ENCODE peak calls at places on chromosomes 2 and 18, in ten cellular contexts. J, K, G, P, R, B, S, X, O and A are unnamed samples.
A peak's percentile ranks its signal among the peaks of the same experiment; 100 is the strongest.

GRCh38 chr2:202237787-202238233 is 587 bp downstream of the SUMO1 start:
- DNase-seq in J (peak; percentile 70), K (peak; percentile 36), G (peak; percentile 13), P (peak; percentile 66), R (no peak), B (no peak), S (no peak), X (peak; percentile 61), O (no peak), A (no peak)

GRCh38 chr2:221444106-221444505 is 128.0 kb downstream of the EPHA4 start:
- DNase-seq in J (peak; percentile 92), K (no peak), G (no peak), P (no peak), R (no peak), B (no peak), S (no peak), X (no peak), O (peak; percentile 12), A (no peak)

GRCh38 chr2:85794491-85795121 is 40.8 kb downstream of the ATOH8 start:
- DNase-seq in J (no peak), K (no peak), G (no peak), P (no peak), R (no peak), B (no peak), S (peak; percentile 57), X (peak; percentile 67), O (no peak), A (no peak)

GRCh38 chr2:168119519-168120141 is 127.8 kb downstream of the STK39 start:
- DNase-seq in J (peak; percentile 68), K (peak; percentile 24), G (peak; percentile 49), P (peak; percentile 90), R (no peak), B (peak; percentile 41), S (no peak), X (no peak), O (peak; percentile 41), A (no peak)

GRCh38 chr2:42537493-42537892 is 30.9 kb upstream of the MTA3 start:
- DNase-seq in J (no peak), K (no peak), G (no peak), P (no peak), R (no peak), B (no peak), S (no peak), X (no peak), O (no peak), A (no peak)

GRCh38 chr2:136034629-136035028 is 49.2 kb upstream of the DARS1 start:
- DNase-seq in J (no peak), K (no peak), G (no peak), P (no peak), R (no peak), B (no peak), S (no peak), X (no peak), O (no peak), A (no peak)

GRCh38 chr2:8628870-8629209 is 53.0 kb upstream of the ID2 start:
- DNase-seq in J (no peak), K (no peak), G (no peak), P (no peak), R (no peak), B (no peak), S (no peak), X (no peak), O (peak; percentile 49), A (no peak)

GRCh38 chr18:50203801-50204604 is 9.1 kb upstream of the MYO5B start:
- DNase-seq in J (peak; percentile 24), K (peak; percentile 37), G (peak; percentile 55), P (peak; percentile 91), R (peak; percentile 81), B (no peak), S (no peak), X (peak; percentile 68), O (peak; percentile 49), A (no peak)

GRCh38 chr2:191383486-191383885 is 138.3 kb downstream of the MYO1B start:
- DNase-seq in J (no peak), K (no peak), G (no peak), P (no peak), R (no peak), B (no peak), S (no peak), X (no peak), O (no peak), A (no peak)
- TF ChIP-seq POLR2AphosphoS5 in J (no peak), K (no peak), G (no peak), P (no peak), R (no peak), B (no peak), S (no peak), X (no peak), O (no peak), A (no peak)

DNA sequence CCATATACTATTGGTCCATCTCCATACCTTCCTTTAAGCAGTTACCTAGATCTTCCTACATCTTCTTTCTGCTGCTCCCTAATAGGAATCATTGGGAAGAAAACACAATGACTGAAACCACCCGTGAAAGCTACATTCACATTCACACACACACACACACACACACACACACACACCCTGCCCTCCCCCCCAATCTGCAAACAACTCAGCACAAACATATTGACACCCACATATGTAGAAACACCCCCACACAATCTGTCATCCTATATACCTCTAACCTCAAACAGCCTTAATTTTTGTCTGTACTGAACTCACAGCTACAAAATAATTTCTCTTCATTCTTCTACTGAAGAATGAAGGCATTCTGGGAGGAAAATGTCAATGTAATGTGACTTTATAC is 63.8 kb downstream of the KLF7 start:
- DNase-seq in J (no peak), K (no peak), G (no peak), P (no peak), R (no peak), B (no peak), S (no peak), X (no peak), O (no peak), A (no peak)
- H3K36me3 ChIP-seq in J (peaks cover 13% of the 10 kb centered on the region), K (no peaks in the 10 kb centered on the region), G (no peaks in the 10 kb centered on the region), P (no peaks in the 10 kb centered on the region), R (peaks cover 4% of the 10 kb centered on the region), B (no peaks in the 10 kb centered on the region), S (peaks cover 60% of the 10 kb centered on the region), X (peaks cover 74% of the 10 kb centered on the region), O (no peaks in the 10 kb centered on the region), A (no peaks in the 10 kb centered on the region)

GRCh38 chr18:8049147-8049546 is 482.0 kb downstream of the PTPRM start:
- DNase-seq in J (peak; percentile 40), K (no peak), G (no peak), P (no peak), R (no peak), B (no peak), S (no peak), X (no peak), O (no peak), A (no peak)

GRCh38 chr18:8050616-8051314 is 483.6 kb downstream of the PTPRM start:
- DNase-seq in J (no peak), K (no peak), G (no peak), P (no peak), R (no peak), B (no peak), S (no peak), X (no peak), O (no peak), A (no peak)

GRCh38 chr18:8051388-8051787 is 484.3 kb downstream of the PTPRM start:
- DNase-seq in J (no peak), K (no peak), G (no peak), P (no peak), R (no peak), B (no peak), S (no peak), X (no peak), O (no peak), A (no peak)

GRCh38 chr18:8056723-8057122 is 489.6 kb downstream of the PTPRM start:
- DNase-seq in J (no peak), K (no peak), G (no peak), P (no peak), R (no peak), B (no peak), S (no peak), X (no peak), O (no peak), A (no peak)

GRCh38 chr18:8052237-8052701 is 485.2 kb downstream of the PTPRM start:
- DNase-seq in J (no peak), K (no peak), G (no peak), P (peak; percentile 10), R (no peak), B (no peak), S (no peak), X (no peak), O (no peak), A (no peak)
- TF ChIP-seq CTCF in J (no peak), K (no peak), G (no peak), P (peak; percentile 32), R (peak; percentile 39), B (no peak), S (no peak), X (no peak), O (peak; percentile 8), A (no peak)

GRCh38 chr18:35477497-35477896 is 20.3 kb downstream of the INO80C start:
- DNase-seq in J (no peak), K (no peak), G (no peak), P (no peak), R (no peak), B (no peak), S (no peak), X (no peak), O (no peak), A (no peak)

GRCh38 chr18:35481960-35482366 is 15.8 kb downstream of the INO80C start:
- DNase-seq in J (no peak), K (no peak), G (no peak), P (no peak), R (no peak), B (no peak), S (no peak), X (no peak), O (no peak), A (peak; percentile 57)

GRCh38 chr18:35477974-35478373 is 19.8 kb downstream of the INO80C start:
- DNase-seq in J (no peak), K (no peak), G (no peak), P (no peak), R (no peak), B (no peak), S (no peak), X (no peak), O (no peak), A (no peak)

GRCh38 chr18:35479911-35480586 is 17.7 kb downstream of the INO80C start:
- DNase-seq in J (no peak), K (no peak), G (no peak), P (no peak), R (no peak), B (no peak), S (no peak), X (no peak), O (no peak), A (no peak)

DNA sequence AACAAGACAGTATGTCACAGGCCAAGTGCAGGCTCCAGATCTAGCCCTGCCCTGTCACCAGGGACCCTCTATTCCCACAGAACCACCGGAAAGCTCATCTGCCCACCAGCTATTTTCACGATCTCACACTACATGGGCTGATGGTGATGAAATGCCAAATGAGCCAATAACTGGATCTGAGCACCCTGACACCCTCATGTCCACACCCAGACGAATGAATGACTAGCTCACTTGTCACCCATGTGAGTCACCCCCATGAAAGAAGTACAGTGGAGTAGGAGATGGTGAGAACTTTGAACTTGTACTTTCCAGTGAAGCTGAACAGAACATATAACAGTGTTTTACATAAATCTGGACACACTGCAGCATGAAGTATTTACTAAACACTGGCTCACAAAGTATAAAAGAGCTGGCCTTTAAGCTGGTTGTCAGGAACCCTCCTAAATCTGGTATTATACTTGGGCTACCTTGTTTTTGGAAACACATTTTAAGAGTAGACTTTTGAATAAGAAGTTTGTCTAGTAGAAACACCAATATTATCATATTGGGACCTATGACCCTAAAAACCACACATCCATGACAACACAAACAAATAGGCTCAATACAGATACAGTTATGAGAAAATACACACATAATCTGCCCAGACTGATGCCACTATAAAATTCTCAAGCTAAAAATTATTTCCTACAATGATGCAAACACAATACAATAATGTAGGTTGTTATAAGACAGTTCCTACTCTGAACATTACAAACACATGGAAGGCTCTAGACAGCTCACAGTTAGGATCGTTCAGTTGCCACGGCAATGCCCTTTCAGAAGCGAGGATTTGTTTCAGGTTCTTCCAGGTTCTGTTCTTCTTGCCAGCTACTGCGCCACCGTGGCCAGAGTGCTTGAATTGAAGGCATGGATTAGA is 19.0 kb downstream of the INO80C start:
- DNase-seq in J (peak; percentile 81), K (peak; percentile 46), G (no peak), P (no peak), R (no peak), B (peak; percentile 89), S (no peak), X (no peak), O (peak; percentile 95), A (no peak)
- TF ChIP-seq POLR2AphosphoS5 in J (no peak), K (no peak), G (no peak), P (no peak), R (no peak), B (no peak), S (no peak), X (no peak), O (peak; percentile 64), A (no peak)